ENCODE peak calls at places on chromosomes 16 and 17, in ten cellular contexts. R, M, V, B, S, U, L, D, E and O are unnamed samples.

GRCh38 chr17:80025796-80026195 is 9.9 kb downstream of the TBC1D16 start:
- DNase-seq in R (peak), M (no peak), V (no peak), B (no peak), S (no peak), U (no peak), L (no peak), D (no peak), E (no peak), O (no peak)

GRCh38 chr17:32626371-32626770 is 139.6 kb downstream of the CDK5R1 start:
- DNase-seq in R (peak), M (no peak), V (no peak), B (no peak), S (no peak), U (no peak), L (no peak), D (no peak), E (no peak), O (no peak)

GRCh38 chr17:5379351-5380107 is 39.9 kb downstream of the NUP88 start:
- DNase-seq in R (no peak), M (no peak), V (no peak), B (no peak), S (no peak), U (no peak), L (no peak), D (no peak), E (no peak), O (no peak)

GRCh38 chr17:7440113-7440822 is 956 bp downstream of the FGF11 start:
- DNase-seq in R (peak), M (peak), V (peak), B (peak), S (peak), U (no peak), L (no peak), D (peak), E (peak), O (no peak)

GRCh38 chr16:2226245-2226793 is 2.9 kb downstream of the E4F1 start:
- DNase-seq in R (no peak), M (no peak), V (no peak), B (no peak), S (no peak), U (no peak), L (no peak), D (peak), E (no peak), O (no peak)

GRCh38 chr17:73123606-73124320 is 31.3 kb upstream of the SLC39A11 start:
- DNase-seq in R (no peak), M (no peak), V (no peak), B (no peak), S (no peak), U (no peak), L (no peak), D (no peak), E (no peak), O (no peak)

GRCh38 chr16:88831838-88832237 is 20.1 kb upstream of the APRT start:
- DNase-seq in R (no peak), M (no peak), V (no peak), B (no peak), S (no peak), U (no peak), L (no peak), D (no peak), E (no peak), O (no peak)

GRCh38 chr17:48429156-48429555 is 858 bp downstream of the SKAP1 start:
- DNase-seq in R (no peak), M (no peak), V (no peak), B (peak), S (no peak), U (no peak), L (no peak), D (no peak), E (no peak), O (no peak)

GRCh38 chr16:15993128-15993527 is 43.7 kb downstream of the ABCC1 start:
- DNase-seq in R (no peak), M (no peak), V (no peak), B (no peak), S (no peak), U (no peak), L (no peak), D (no peak), E (no peak), O (no peak)

GRCh38 chr16:70399951-70400350 is 38.9 kb downstream of the ST3GAL2 start:
- DNase-seq in R (no peak), M (no peak), V (no peak), B (no peak), S (no peak), U (no peak), L (no peak), D (no peak), E (no peak), O (no peak)

GRCh38 chr16:78528265-78528664 is 428.8 kb downstream of the WWOX start:
- DNase-seq in R (no peak), M (no peak), V (no peak), B (no peak), S (no peak), U (no peak), L (no peak), D (no peak), E (no peak), O (no peak)

GRCh38 chr17:2560658-2561057 is 32.8 kb upstream of the PAFAH1B1 start:
- DNase-seq in R (no peak), M (peak), V (no peak), B (no peak), S (no peak), U (no peak), L (no peak), D (no peak), E (no peak), O (no peak)

GRCh38 chr17:13106171-13106570 is 88.3 kb upstream of the ELAC2 start:
- DNase-seq in R (peak), M (no peak), V (no peak), B (no peak), S (no peak), U (no peak), L (no peak), D (no peak), E (no peak), O (no peak)

GRCh38 chr16:10835281-10835931 is 16.8 kb upstream of the TVP23A start:
- DNase-seq in R (no peak), M (no peak), V (no peak), B (no peak), S (no peak), U (no peak), L (peak), D (no peak), E (no peak), O (no peak)

GRCh38 chr17:32361270-32361669 is 11.3 kb downstream of the ZNF207 start:
- DNase-seq in R (no peak), M (no peak), V (no peak), B (no peak), S (no peak), U (no peak), L (no peak), D (no peak), E (no peak), O (no peak)

GRCh38 chr16:70529051-70529777 is 5.6 kb downstream of the SF3B3 start:
- DNase-seq in R (peak), M (peak), V (peak), B (no peak), S (no peak), U (no peak), L (no peak), D (no peak), E (no peak), O (peak)

GRCh38 chr17:74924250-74924948 is at the start of gene OTOP2:
- DNase-seq in R (no peak), M (no peak), V (no peak), B (no peak), S (peak), U (no peak), L (peak), D (no peak), E (no peak), O (no peak)

GRCh38 chr17:74691151-74691550 is 21.6 kb downstream of the CD300LF start:
- DNase-seq in R (no peak), M (no peak), V (no peak), B (no peak), S (no peak), U (no peak), L (peak), D (no peak), E (no peak), O (no peak)

GRCh38 chr17:75778861-75779249 is 5.8 kb upstream of the UNK start:
- DNase-seq in R (peak), M (no peak), V (no peak), B (peak), S (no peak), U (no peak), L (no peak), D (no peak), E (peak), O (no peak)

GRCh38 chr17:21095735-21096134 is 31.0 kb upstream of the DHRS7B start:
- DNase-seq in R (no peak), M (no peak), V (no peak), B (no peak), S (no peak), U (no peak), L (no peak), D (no peak), E (no peak), O (no peak)

GRCh38 chr17:61551255-61551742 is 39.7 kb downstream of the NACA2 start:
- DNase-seq in R (peak), M (peak), V (peak), B (no peak), S (no peak), U (no peak), L (no peak), D (no peak), E (no peak), O (peak)

GRCh38 chr16:440627-441026 is 15.2 kb downstream of the RAB11FIP3 start:
- DNase-seq in R (peak), M (no peak), V (no peak), B (no peak), S (no peak), U (no peak), L (no peak), D (no peak), E (no peak), O (peak)

GRCh38 chr17:59470624-59471297 is 94.6 kb upstream of the DHX40 start:
- DNase-seq in R (no peak), M (no peak), V (no peak), B (no peak), S (no peak), U (no peak), L (no peak), D (no peak), E (no peak), O (no peak)

GRCh38 chr16:79131676-79132075 is 468.9 kb downstream of the MAF start:
- DNase-seq in R (no peak), M (no peak), V (no peak), B (no peak), S (no peak), U (no peak), L (no peak), D (no peak), E (no peak), O (no peak)

GRCh38 chr17:17541640-17542001 is 45.4 kb upstream of the RASD1 start:
- DNase-seq in R (no peak), M (no peak), V (no peak), B (no peak), S (no peak), U (no peak), L (no peak), D (no peak), E (no peak), O (no peak)

GRCh38 chr16:52742608-52743007 is 195.7 kb upstream of the TOX3 start:
- DNase-seq in R (no peak), M (no peak), V (no peak), B (no peak), S (no peak), U (no peak), L (no peak), D (no peak), E (no peak), O (no peak)

GRCh38 chr17:59425085-59425901 is 93.8 kb downstream of the YPEL2 start:
- DNase-seq in R (no peak), M (peak), V (peak), B (no peak), S (peak), U (no peak), L (peak), D (no peak), E (no peak), O (peak)

GRCh38 chr17:63699638-63700527 is at the start of gene LIMD2:
- DNase-seq in R (peak), M (peak), V (peak), B (peak), S (peak), U (no peak), L (peak), D (peak), E (peak), O (no peak)

DNA sequence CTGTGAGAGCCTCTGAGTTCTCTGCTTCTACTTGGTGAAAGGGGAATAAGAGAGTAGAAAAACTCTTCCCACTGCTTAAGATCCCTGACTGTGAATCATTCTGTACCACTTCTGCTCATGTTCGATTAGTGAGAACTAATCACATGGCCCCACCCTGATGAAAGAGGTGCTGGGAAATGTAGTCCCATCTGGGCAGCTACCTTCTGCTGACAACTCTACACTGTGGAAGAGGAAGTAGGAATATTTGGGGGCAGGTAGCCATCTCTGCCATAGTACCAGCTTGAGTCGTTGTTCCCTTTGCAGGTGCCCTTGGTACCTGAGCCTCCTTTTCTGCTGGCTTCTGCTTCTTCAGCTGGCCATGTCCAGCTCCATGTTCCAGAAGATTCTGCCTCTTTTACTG is 30.0 kb downstream of the NKD1 start:
- DNase-seq in R (no peak), M (no peak), V (no peak), B (no peak), S (no peak), U (no peak), L (no peak), D (no peak), E (no peak), O (no peak)
- H3K4me3 ChIP-seq in R (no peak), M (no peak), V (no peak), B (no peak), S (no peak), U (no peak), L (no peak), D (no peak), E (no peak), O (no peak)

DNA sequence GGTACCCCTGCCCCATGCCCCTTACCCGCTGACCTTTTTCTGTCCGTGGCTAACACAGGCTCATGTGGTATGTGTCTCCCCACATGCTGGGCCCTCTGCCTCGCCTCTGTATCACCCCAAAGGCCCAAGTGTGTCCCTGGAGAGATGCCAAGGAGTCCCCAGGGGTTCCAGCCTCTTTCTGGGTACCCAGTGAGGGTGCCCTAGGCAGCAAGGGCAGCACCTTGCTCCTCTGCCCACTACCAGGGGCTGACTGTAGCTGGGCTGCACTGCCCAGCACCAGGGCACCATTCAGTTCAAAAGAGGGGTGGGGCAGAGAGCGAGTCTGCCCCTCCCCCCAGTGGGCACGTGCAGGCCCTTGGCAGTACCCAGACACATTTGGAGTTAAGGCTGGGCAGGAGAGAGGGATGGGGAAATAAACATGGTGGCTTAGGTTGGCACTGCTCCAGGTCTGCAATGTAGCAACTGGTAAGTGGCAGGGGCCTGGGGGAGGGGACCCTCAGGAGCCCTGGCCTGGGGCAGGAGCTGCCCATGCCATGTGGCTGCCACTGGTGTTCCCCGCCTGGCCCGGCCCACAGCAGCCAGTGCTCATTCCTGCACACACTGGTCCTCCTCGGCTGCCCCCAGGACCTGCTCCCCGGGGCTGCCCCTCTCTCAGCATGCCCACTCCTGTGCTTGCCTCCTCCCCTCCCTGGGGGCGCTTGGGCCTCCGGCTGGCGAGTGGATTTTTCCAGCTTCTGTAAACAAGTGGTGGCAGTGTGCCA is 9.1 kb downstream of the THRA start:
- DNase-seq in R (peak), M (peak), V (peak), B (no peak), S (peak), U (no peak), L (peak), D (peak), E (peak), O (no peak)
- H3K4me3 ChIP-seq in R (no peak), M (no peak), V (peak), B (no peak), S (peak), U (no peak), L (peak), D (no peak), E (peak), O (no peak)

GRCh38 chr17:68169840-68170239 is 78.0 kb upstream of the AMZ2 start:
- DNase-seq in R (no peak), M (no peak), V (no peak), B (no peak), S (no peak), U (no peak), L (no peak), D (no peak), E (no peak), O (no peak)
- H3K4me3 ChIP-seq in R (no peak), M (peak), V (no peak), B (no peak), S (no peak), U (peak), L (peak), D (no peak), E (no peak), O (no peak)

GRCh38 chr16:67207116-67207856 is 8.4 kb downstream of the ELMO3 start:
- DNase-seq in R (no peak), M (no peak), V (no peak), B (no peak), S (no peak), U (no peak), L (no peak), D (no peak), E (no peak), O (no peak)
- H3K4me3 ChIP-seq in R (no peak), M (no peak), V (no peak), B (no peak), S (no peak), U (no peak), L (no peak), D (no peak), E (no peak), O (no peak)

GRCh38 chr17:77280304-77280910 is 139.6 kb downstream of the SEC14L1 start:
- DNase-seq in R (peak), M (peak), V (peak), B (no peak), S (no peak), U (no peak), L (no peak), D (no peak), E (peak), O (no peak)
- H3K4me3 ChIP-seq in R (no peak), M (peak), V (peak), B (no peak), S (peak), U (peak), L (peak), D (no peak), E (peak), O (peak)

GRCh38 chr17:31319253-31319661 is 2.2 kb downstream of the EVI2A start:
- DNase-seq in R (no peak), M (no peak), V (no peak), B (peak), S (no peak), U (no peak), L (no peak), D (no peak), E (no peak), O (no peak)
- H3K4me3 ChIP-seq in R (no peak), M (no peak), V (peak), B (peak), S (no peak), U (no peak), L (no peak), D (no peak), E (no peak), O (no peak)

GRCh38 chr17:19975601-19976000 is 2.0 kb downstream of the AKAP10 start:
- DNase-seq in R (no peak), M (no peak), V (no peak), B (no peak), S (no peak), U (no peak), L (no peak), D (no peak), E (no peak), O (no peak)
- H3K4me3 ChIP-seq in R (no peak), M (no peak), V (peak), B (no peak), S (no peak), U (no peak), L (no peak), D (no peak), E (no peak), O (no peak)

GRCh38 chr16:18969050-18969854 is 14.5 kb upstream of the TMC7 start:
- DNase-seq in R (peak), M (peak), V (peak), B (peak), S (peak), U (peak), L (peak), D (peak), E (peak), O (peak)
- H3K4me3 ChIP-seq in R (peak), M (peak), V (peak), B (no peak), S (peak), U (peak), L (peak), D (no peak), E (no peak), O (peak)

GRCh38 chr17:1487939-1488825 is 4.3 kb downstream of the MYO1C start:
- DNase-seq in R (peak), M (peak), V (peak), B (peak), S (peak), U (peak), L (peak), D (peak), E (peak), O (peak)

GRCh38 chr17:1490643-1491405 is 1.7 kb downstream of the MYO1C start:
- DNase-seq in R (peak), M (peak), V (peak), B (peak), S (peak), U (no peak), L (peak), D (peak), E (peak), O (no peak)

GRCh38 chr17:1486802-1487695 is 5.4 kb downstream of the MYO1C start:
- DNase-seq in R (peak), M (peak), V (peak), B (peak), S (peak), U (no peak), L (peak), D (peak), E (peak), O (no peak)

GRCh38 chr17:1491406-1492248 is 859 bp downstream of the MYO1C start:
- DNase-seq in R (peak), M (peak), V (peak), B (peak), S (peak), U (no peak), L (peak), D (peak), E (peak), O (no peak)

DNA sequence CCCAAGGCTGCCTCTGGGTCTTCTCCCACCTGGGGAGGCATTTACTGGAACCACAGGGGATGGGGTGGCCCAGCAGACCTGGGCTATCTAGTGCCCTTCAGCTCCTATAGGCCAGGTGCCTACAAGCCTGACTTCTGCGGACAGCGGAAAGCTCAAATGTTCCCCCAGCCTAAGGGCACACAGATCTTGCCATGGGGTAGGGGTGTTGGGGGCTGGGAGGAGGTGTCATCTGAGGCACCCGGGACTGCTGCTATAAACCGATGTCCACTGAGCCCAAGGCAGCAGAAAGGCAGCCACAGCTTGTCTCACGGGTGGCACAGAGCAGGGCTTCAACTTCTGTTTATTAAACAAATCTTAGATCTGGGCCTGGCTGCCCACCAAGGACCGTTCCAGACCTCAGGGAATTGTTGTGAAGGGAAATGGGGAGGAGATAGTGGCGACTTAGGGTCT is 3.6 kb downstream of the MYO1C start:
- DNase-seq in R (no peak), M (no peak), V (peak), B (no peak), S (no peak), U (no peak), L (no peak), D (no peak), E (no peak), O (no peak)
- H3K4me3 ChIP-seq in R (peak), M (peak), V (peak), B (no peak), S (peak), U (peak), L (peak), D (no peak), E (no peak), O (peak)